ENCODE peak calls at places on chromosomes 13 and 19, in nine cellular contexts. T, U, M, X, J, D, G, K and V are unnamed samples.

GRCh38 chr13:43285891-43286602 is 262.7 kb downstream of the DNAJC15 start:
- DNase-seq in X (no peak), T (no peak), D (no peak), J (no peak), G (no peak), K (peak; percentile 63), U (peak; percentile 94), M (no peak), V (no peak)

GRCh38 chr19:6472713-6473112 is 8.6 kb downstream of the CRB3 start:
- DNase-seq in G (no peak), X (no peak), T (no peak), K (no peak), M (no peak), U (no peak), J (no peak), D (no peak), V (no peak)

GRCh38 chr19:3176715-3177501 is 1.7 kb upstream of the S1PR4 start:
- DNase-seq in X (peak; percentile 59), D (no peak), T (no peak), G (peak; percentile 53), U (no peak), K (no peak), J (no peak), M (no peak), V (peak; percentile 55)

GRCh38 chr19:40553885-40554857 is 22.5 kb upstream of the SHKBP1 start:
- DNase-seq in D (peak; percentile 19), T (no peak), J (peak; percentile 72), M (no peak), U (no peak), X (peak; percentile 91), G (no peak), K (peak; percentile 72), V (no peak)

GRCh38 chr13:40388617-40389016 is 277.8 kb downstream of the FOXO1 start:
- DNase-seq in J (no peak), M (no peak), T (no peak), U (no peak), X (no peak), D (no peak), G (peak; percentile 64), K (no peak), V (peak; percentile 84)

GRCh38 chr19:43505186-43505456 is 575 bp upstream of the PHLDB3 start:
- DNase-seq in K (no peak), U (no peak), T (no peak), X (no peak), J (no peak), M (no peak), G (no peak), D (no peak), V (no peak)

GRCh38 chr19:35248310-35249145 is at the start of gene LSR:
- DNase-seq in G (peak; percentile 67), X (peak; percentile 99), J (peak; percentile 92), T (no peak), M (no peak), D (no peak), U (peak; percentile 96), K (peak; percentile 97), V (peak; percentile 74)

GRCh38 chr13:46603165-46603603 is 50.2 kb downstream of the LRCH1 start:
- DNase-seq in X (peak; percentile 20), G (no peak), K (peak; percentile 30), U (no peak), D (no peak), T (no peak), J (no peak), M (no peak), V (no peak)

GRCh38 chr13:33490461-33491327 is 205.1 kb upstream of the STARD13 start:
- DNase-seq in D (peak; percentile 19), G (no peak), K (peak; percentile 66), M (no peak), T (no peak), J (peak; percentile 76), X (peak; percentile 29), U (no peak), V (no peak)